ENCODE peak calls at places on chromosomes 2 and 18, in six cellular contexts. R is right lobe of liver, Q is fibroblast of mammary gland, U is Caco-2, C is fibroblast of lung, T is kidney. N is an unnamed sample.

GRCh38 chr18:78171954-78172353 is 807.7 kb upstream of the SALL3 start:
- DNase-seq in R (no peak), Q (no peak), U (no peak), C (no peak), T (no peak), N (no peak)

GRCh38 chr18:63986885-63987284 is 17.0 kb downstream of the SERPINB8 start:
- DNase-seq in R (no peak), Q (no peak), U (no peak), C (peak; percentile 12), T (no peak), N (no peak)

GRCh38 chr18:23658296-23658695 is 4.4 kb downstream of the ANKRD29 start:
- DNase-seq in R (no peak), Q (peak; percentile 46), U (no peak), C (peak; percentile 19), T (no peak), N (no peak)

GRCh38 chr2:1632006-1632348 is 112.3 kb downstream of the PXDN start:
- DNase-seq in R (no peak), Q (no peak), U (peak; percentile 53), C (peak; percentile 88), T (no peak), N (no peak)

GRCh38 chr2:240604291-240604938 is 17.9 kb downstream of the CAPN10 start:
- DNase-seq in R (peak; percentile 95), Q (peak; percentile 61), U (peak; percentile 88), C (peak; percentile 36), T (peak; percentile 93), N (no peak)

GRCh38 chr2:233690444-233690843 is 2.2 kb upstream of the UGT1A6 start:
- DNase-seq in R (no peak), Q (no peak), U (no peak), C (peak; percentile 30), T (no peak), N (no peak)

GRCh38 chr2:168207861-168208260 is 39.5 kb downstream of the STK39 start:
- DNase-seq in R (no peak), Q (no peak), U (no peak), C (no peak), T (no peak), N (no peak)

GRCh38 chr2:201971516-201972228 is 62.0 kb upstream of the FZD7 start:
- DNase-seq in R (no peak), Q (peak; percentile 61), U (no peak), C (peak; percentile 71), T (peak; percentile 34), N (peak; percentile 68)

GRCh38 chr2:12701786-12702660 is 14.7 kb upstream of the TRIB2 start:
- DNase-seq in R (no peak), Q (peak; percentile 83), U (no peak), C (peak; percentile 86), T (no peak), N (no peak)

GRCh38 chr2:25109822-25110221 is 58.6 kb downstream of the POMC start:
- DNase-seq in R (no peak), Q (no peak), U (no peak), C (no peak), T (no peak), N (no peak)

GRCh38 chr2:109178974-109179373 is 50.0 kb downstream of the SH3RF3 start:
- DNase-seq in R (no peak), Q (no peak), U (no peak), C (no peak), T (no peak), N (no peak)

GRCh38 chr18:23690505-23691068 is 1.3 kb downstream of the LAMA3 start:
- DNase-seq in R (no peak), Q (no peak), U (no peak), C (no peak), T (no peak), N (no peak)

GRCh38 chr2:85255813-85256581 is 71.8 kb downstream of the TGOLN2 start:
- DNase-seq in R (no peak), Q (no peak), U (peak; percentile 95), C (peak; percentile 86), T (no peak), N (no peak)

GRCh38 chr2:24452499-24452878 is 38.6 kb upstream of the NCOA1 start:
- DNase-seq in R (no peak), Q (peak; percentile 52), U (no peak), C (no peak), T (no peak), N (no peak)

GRCh38 chr18:61699397-61700090 is 193.3 kb downstream of the RNF152 start:
- DNase-seq in R (no peak), Q (no peak), U (no peak), C (peak; percentile 30), T (no peak), N (no peak)

GRCh38 chr2:44101246-44101645 is 67.4 kb upstream of the PPM1B start:
- DNase-seq in R (no peak), Q (no peak), U (no peak), C (no peak), T (no peak), N (no peak)

GRCh38 chr2:8500124-8501054 is 181.5 kb upstream of the ID2 start:
- DNase-seq in R (no peak), Q (peak; percentile 20), U (peak; percentile 59), C (no peak), T (no peak), N (no peak)

GRCh38 chr2:170503971-170504819 is 210.9 kb upstream of the SP5 start:
- DNase-seq in R (no peak), Q (no peak), U (no peak), C (no peak), T (no peak), N (no peak)

GRCh38 chr2:69139778-69140177 is 126.8 kb downstream of the ANTXR1 start:
- DNase-seq in R (no peak), Q (peak; percentile 26), U (no peak), C (no peak), T (no peak), N (no peak)

GRCh38 chr18:23752796-23753195 is 63.5 kb downstream of the LAMA3 start:
- DNase-seq in R (no peak), Q (no peak), U (no peak), C (peak; percentile 17), T (no peak), N (no peak)

GRCh38 chr2:174599310-174599941 is 1.8 kb upstream of the WIPF1 start:
- DNase-seq in R (no peak), Q (no peak), U (no peak), C (no peak), T (no peak), N (no peak)

GRCh38 chr2:136693966-136694365 is 71.4 kb upstream of the THSD7B start:
- DNase-seq in R (no peak), Q (no peak), U (no peak), C (no peak), T (no peak), N (no peak)

GRCh38 chr18:49849331-49850217 is 36.2 kb upstream of the ACAA2 start:
- DNase-seq in R (peak; percentile 18), Q (peak; percentile 92), U (peak; percentile 73), C (peak; percentile 94), T (peak; percentile 96), N (peak; percentile 42)

GRCh38 chr2:147320148-147320547 is 524.7 kb upstream of the ACVR2A start:
- DNase-seq in R (no peak), Q (no peak), U (no peak), C (no peak), T (no peak), N (no peak)

GRCh38 chr2:163877316-163877715 is 141.5 kb upstream of the FIGN start:
- DNase-seq in R (no peak), Q (peak; percentile 37), U (peak; percentile 52), C (peak; percentile 52), T (no peak), N (peak; percentile 67)

GRCh38 chr2:102664439-102665042 is 45.2 kb downstream of the SLC9A2 start:
- DNase-seq in R (no peak), Q (peak; percentile 59), U (peak; percentile 82), C (peak; percentile 75), T (no peak), N (no peak)

GRCh38 chr2:177419274-177419673 is 26.7 kb downstream of the AGPS start:
- DNase-seq in R (no peak), Q (peak; percentile 76), U (no peak), C (peak; percentile 73), T (no peak), N (peak; percentile 58)

GRCh38 chr2:12340164-12340563 is 376.6 kb upstream of the TRIB2 start:
- DNase-seq in R (no peak), Q (peak; percentile 71), U (no peak), C (peak; percentile 46), T (no peak), N (no peak)

GRCh38 chr18:25446972-25447371 is 95.0 kb upstream of the ZNF521 start:
- DNase-seq in R (no peak), Q (no peak), U (no peak), C (no peak), T (no peak), N (no peak)

GRCh38 chr2:205496777-205497176 is 185.5 kb upstream of the NRP2 start:
- DNase-seq in R (no peak), Q (peak; percentile 95), U (no peak), C (peak; percentile 80), T (no peak), N (peak; percentile 86)

DNA sequence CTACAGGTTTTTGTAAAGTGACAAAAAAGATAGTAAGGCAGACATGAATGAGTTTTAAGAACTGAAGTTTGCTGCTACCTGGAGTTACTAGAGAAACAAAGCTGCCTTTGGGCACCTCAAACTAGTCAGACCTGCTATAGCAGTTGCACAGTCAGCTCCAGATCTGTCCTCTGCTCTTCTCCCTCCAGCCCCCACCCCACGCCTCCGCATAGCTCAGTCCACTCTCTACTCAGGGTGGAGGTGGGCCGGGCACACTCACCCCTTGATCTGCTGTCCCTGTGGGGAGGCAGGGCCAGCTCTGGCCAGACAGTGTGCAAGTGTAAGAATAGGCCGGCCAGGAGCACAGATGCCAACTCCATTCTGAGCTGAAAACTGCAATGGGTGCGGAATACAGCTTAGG is 4.1 kb downstream of the SERTAD2 start:
- DNase-seq in R (peak; percentile 76), Q (no peak), U (peak; percentile 85), C (no peak), T (peak; percentile 86), N (no peak)
- H3K4me3 ChIP-seq in R (no peak overlapping the region), Q (no peak overlapping the region), U (peak overlapping the region; percentile 6), C (no peak overlapping the region), T (no peak overlapping the region), N (no peak overlapping the region)

GRCh38 chr2:238761802-238762373 is 86.0 kb upstream of the TWIST2 start:
- DNase-seq in R (no peak), Q (peak; percentile 42), U (no peak), C (peak; percentile 42), T (no peak), N (no peak)

GRCh38 chr2:238771193-238771592 is 76.7 kb upstream of the TWIST2 start:
- DNase-seq in R (no peak), Q (peak; percentile 79), U (no peak), C (peak; percentile 42), T (no peak), N (no peak)

GRCh38 chr2:238763471-238763995 is 84.4 kb upstream of the TWIST2 start:
- DNase-seq in R (no peak), Q (no peak), U (no peak), C (no peak), T (no peak), N (no peak)

GRCh38 chr2:238765590-238765989 is 82.3 kb upstream of the TWIST2 start:
- DNase-seq in R (no peak), Q (no peak), U (no peak), C (no peak), T (no peak), N (no peak)
- TF ChIP-seq CTCF in R (no peak), Q (no peak), U (no peak), C (no peak), T (no peak), N (no peak)

GRCh38 chr2:183892315-183892941 is 705.9 kb upstream of the ZNF804A start:
- DNase-seq in R (no peak), Q (no peak), U (no peak), C (no peak), T (peak; percentile 69), N (no peak)
- H3K4me3 ChIP-seq in R (no peak overlapping the region), Q (no peak overlapping the region), U (no peak overlapping the region), C (no peak overlapping the region), T (no peak overlapping the region), N (no peak overlapping the region)

GRCh38 chr18:4994710-4995109 is 202.3 kb downstream of the AKAIN1 start:
- DNase-seq in R (no peak), Q (no peak), U (no peak), C (no peak), T (no peak), N (no peak)
- TF ChIP-seq CTCF in R (no peak), Q (no peak), U (no peak), C (no peak), T (no peak), N (no peak)

N was measured in AG09309.